ENCODE peak calls at places on chromosomes 7 and 10, in four cellular contexts. G is T-cell, Q is SK-MEL-5, Z is right lobe of liver. C is an unnamed sample.

GRCh38 chr7:27139335-27140107 is 4.0 kb downstream of the HOXA5 start:
- DNase-seq in Q (no peak), G (no peak), Z (no peak), C (no peak)

GRCh38 chr10:102419561-102420442 is 834 bp upstream of the FBXL15 start:
- DNase-seq in G (peak; percentile 53), Q (peak; percentile 32), Z (peak; percentile 67), C (peak; percentile 78)

GRCh38 chr10:77685494-77685893 is 47.9 kb upstream of the KCNMA1 start:
- DNase-seq in Q (no peak), Z (no peak), G (no peak), C (no peak)

GRCh38 chr10:80664071-80664680 is 126.5 kb downstream of the SH2D4B start:
- DNase-seq in Z (peak; percentile 81), Q (peak; percentile 85), G (peak; percentile 6), C (peak; percentile 82)

GRCh38 chr7:101436226-101436745 is 73.6 kb downstream of the COL26A1 start:
- DNase-seq in Q (no peak), G (no peak), Z (no peak), C (peak; percentile 18)

GRCh38 chr7:12623885-12624498 is 53.5 kb downstream of the SCIN start:
- DNase-seq in Z (no peak), G (no peak), Q (peak; percentile 84), C (peak; percentile 56)

GRCh38 chr7:8433477-8434289 is at the start of gene NXPH1:
- DNase-seq in Z (no peak), G (no peak), Q (no peak), C (peak; percentile 41)

GRCh38 chr7:115099906-115100305 is 178.0 kb downstream of the MDFIC start:
- DNase-seq in G (no peak), Z (no peak), Q (no peak), C (no peak)

GRCh38 chr7:115289966-115290365 is 368.1 kb downstream of the MDFIC start:
- DNase-seq in Q (no peak), Z (no peak), G (no peak), C (no peak)

GRCh38 chr7:127821146-127821545 is 169.2 kb downstream of the SND1 start:
- DNase-seq in Z (no peak), Q (no peak), G (no peak), C (no peak)

GRCh38 chr10:77185696-77186095 is 451.9 kb downstream of the KCNMA1 start:
- DNase-seq in Q (no peak), G (no peak), Z (no peak), C (no peak)

GRCh38 chr7:20798081-20798693 is 11.5 kb upstream of the SP8 start:
- DNase-seq in G (no peak), Z (peak; percentile 86), Q (peak; percentile 78), C (peak; percentile 48)

GRCh38 chr7:90242369-90243168 is 2.4 kb upstream of the CFAP69 start:
- DNase-seq in G (no peak), Q (no peak), Z (no peak), C (no peak)

GRCh38 chr7:29282819-29283414 is 88.3 kb downstream of the CHN2 start:
- DNase-seq in Q (no peak), Z (no peak), G (no peak), C (no peak)

GRCh38 chr7:150856303-150857275 is 4.3 kb downstream of the AOC1 start:
- DNase-seq in G (no peak), Q (no peak), Z (no peak), C (no peak)

GRCh38 chr7:33744293-33744692 is 161.0 kb upstream of the BMPER start:
- DNase-seq in Z (no peak), Q (peak; percentile 72), G (no peak), C (peak; percentile 53)

GRCh38 chr10:5924889-5925288 is 34.8 kb downstream of the FBH1 start:
- DNase-seq in Z (no peak), Q (no peak), G (no peak), C (no peak)

GRCh38 chr7:4888161-4888560 is 4.6 kb upstream of the RADIL start:
- DNase-seq in Z (no peak), G (no peak), Q (peak; percentile 22), C (no peak)

GRCh38 chr10:19688344-19688743 is 127.9 kb upstream of the PLXDC2 start:
- DNase-seq in G (no peak), Z (no peak), Q (no peak), C (no peak)

GRCh38 chr7:93014410-93014809 is 103.4 kb downstream of the SAMD9 start:
- DNase-seq in G (no peak), Z (no peak), Q (no peak), C (no peak)

GRCh38 chr7:98323597-98324322 is 42.3 kb downstream of the BRI3 start:
- DNase-seq in G (no peak), Q (no peak), Z (no peak), C (no peak)

GRCh38 chr10:95388539-95388938 is 97.7 kb upstream of the PDLIM1 start:
- DNase-seq in Q (peak; percentile 27), Z (peak; percentile 65), G (no peak), C (no peak)

GRCh38 chr10:86284355-86285105 is 82.1 kb downstream of the GRID1 start:
- DNase-seq in G (no peak), Z (peak; percentile 39), Q (no peak), C (no peak)

GRCh38 chr7:137245186-137245585 is 98.3 kb downstream of the PTN start:
- DNase-seq in G (no peak), Q (no peak), Z (no peak), C (no peak)

GRCh38 chr10:123478112-123478511 is 188.0 kb upstream of the GPR26 start:
- DNase-seq in Q (no peak), G (no peak), Z (peak; percentile 70), C (no peak)

GRCh38 chr10:70130878-70131559 is 1.6 kb downstream of the AIFM2 start:
- DNase-seq in Z (no peak), Q (no peak), G (no peak), C (no peak)

GRCh38 chr7:99374121-99375064 is at the start of gene ARPC1B:
- DNase-seq in G (peak; percentile 81), Q (peak; percentile 88), Z (peak; percentile 90), C (peak; percentile 77)

C was measured in A673.